ENCODE peak calls at places on chromosomes 7 and 10, in six cellular contexts. T, D, K, J, X and L are unnamed samples.

GRCh38 chr10:132118366-132118765 is 52.6 kb downstream of the JAKMIP3 start:
- DNase-seq in T (no peak), D (no peak), K (no peak), J (no peak), X (peak; percentile 37), L (no peak)

GRCh38 chr7:139252451-139252850 is 21.4 kb downstream of the UBN2 start:
- DNase-seq in T (no peak), D (no peak), K (no peak), J (no peak), X (no peak), L (no peak)

GRCh38 chr7:142859829-142860228 is 5.0 kb downstream of the EPHB6 start:
- DNase-seq in T (no peak), D (peak; percentile 11), K (no peak), J (no peak), X (no peak), L (no peak)

GRCh38 chr10:770975-771374 is 81.5 kb upstream of the DIP2C start:
- DNase-seq in T (no peak), D (no peak), K (no peak), J (no peak), X (peak; percentile 41), L (no peak)

GRCh38 chr10:28991326-28991725 is 297.5 kb upstream of the LYZL1 start:
- DNase-seq in T (peak; percentile 30), D (peak; percentile 88), K (no peak), J (peak; percentile 16), X (no peak), L (no peak)

GRCh38 chr10:58994226-58995057 is 182.0 kb upstream of the PHYHIPL start:
- DNase-seq in T (peak; percentile 92), D (peak; percentile 86), K (no peak), J (no peak), X (no peak), L (peak; percentile 82)

GRCh38 chr10:86283466-86284287 is 82.9 kb downstream of the GRID1 start:
- DNase-seq in T (no peak), D (no peak), K (no peak), J (no peak), X (no peak), L (no peak)

GRCh38 chr10:117226813-117227451 is 14.0 kb upstream of the SLC18A2 start:
- DNase-seq in T (peak; percentile 31), D (peak; percentile 61), K (no peak), J (peak; percentile 53), X (no peak), L (peak; percentile 45)

GRCh38 chr10:102412293-102412692 is 6.3 kb downstream of the PSD start:
- DNase-seq in T (no peak), D (no peak), K (no peak), J (no peak), X (peak; percentile 62), L (no peak)

GRCh38 chr7:142811154-142811737 is 40.5 kb downstream of the PRSS2 start:
- DNase-seq in T (peak; percentile 28), D (peak; percentile 51), K (no peak), J (peak; percentile 82), X (no peak), L (peak; percentile 64)

GRCh38 chr10:107415446-107415845 is 250.9 kb upstream of the SORCS1 start:
- DNase-seq in T (no peak), D (no peak), K (no peak), J (no peak), X (no peak), L (no peak)

GRCh38 chr7:14381306-14381705 is 391.8 kb upstream of the ETV1 start:
- DNase-seq in T (no peak), D (no peak), K (no peak), J (no peak), X (no peak), L (no peak)

GRCh38 chr7:18497800-18498199 is 2.3 kb downstream of the HDAC9 start:
- DNase-seq in T (no peak), D (no peak), K (no peak), J (no peak), X (no peak), L (no peak)

GRCh38 chr7:75989084-75989725 is 5.2 kb downstream of the TMEM120A start:
- DNase-seq in T (no peak), D (no peak), K (no peak), J (no peak), X (peak; percentile 83), L (no peak)

GRCh38 chr7:47635091-47636090 is 53.5 kb upstream of the TNS3 start:
- DNase-seq in T (peak; percentile 57), D (peak; percentile 83), K (no peak), J (peak; percentile 62), X (peak; percentile 82), L (peak; percentile 61)

GRCh38 chr7:96952974-96953391 is 52.4 kb upstream of the DLX6 start:
- DNase-seq in T (no peak), D (no peak), K (no peak), J (no peak), X (no peak), L (no peak)

GRCh38 chr7:80410081-80410480 is 101.8 kb downstream of the GNAT3 start:
- DNase-seq in T (no peak), D (no peak), K (no peak), J (peak; percentile 8), X (no peak), L (no peak)

GRCh38 chr10:86819567-86819966 is 63.1 kb downstream of the BMPR1A start:
- DNase-seq in T (no peak), D (no peak), K (no peak), J (no peak), X (no peak), L (no peak)

GRCh38 chr7:78189762-78190161 is 391.2 kb downstream of the PHTF2 start:
- DNase-seq in T (no peak), D (no peak), K (no peak), J (no peak), X (no peak), L (no peak)

GRCh38 chr10:61844116-61844515 is 57.4 kb upstream of the ARID5B start:
- DNase-seq in T (no peak), D (no peak), K (no peak), J (no peak), X (no peak), L (no peak)

GRCh38 chr7:1021366-1021765 is 23.0 kb upstream of the GPR146 start:
- DNase-seq in T (no peak), D (no peak), K (no peak), J (no peak), X (peak; percentile 65), L (no peak)

GRCh38 chr7:83446126-83446675 is 202.7 kb downstream of the SEMA3E start:
- DNase-seq in T (no peak), D (no peak), K (no peak), J (no peak), X (no peak), L (no peak)

DNA sequence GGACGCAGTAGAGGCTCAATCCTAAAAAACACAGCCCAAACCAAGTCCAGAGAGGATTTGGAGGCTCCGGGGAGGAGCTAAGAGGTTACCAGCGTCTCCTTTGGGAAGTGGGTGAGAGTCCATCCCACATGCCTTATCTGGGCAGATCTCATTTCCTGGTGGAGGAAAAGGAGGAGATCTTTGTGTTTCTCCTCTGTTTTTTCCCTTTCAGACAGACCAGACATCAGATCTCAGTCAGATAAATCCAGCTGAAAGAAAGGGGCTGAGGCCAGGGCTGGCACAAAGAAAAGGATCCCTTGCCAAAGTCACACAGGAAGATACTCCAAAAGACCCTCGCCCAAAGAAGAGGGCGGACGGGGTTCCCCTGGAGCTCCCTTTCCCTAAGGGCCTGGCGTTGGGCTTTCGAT is 58.3 kb upstream of the COMTD1 start:
- DNase-seq in T (no peak), D (no peak), K (no peak), J (no peak), X (no peak), L (no peak)
- H3K9me3 ChIP-seq in T (no peaks in the 10 kb centered on the region), D (peaks cover 6% of the 10 kb centered on the region), K (no peaks in the 10 kb centered on the region), J (no peaks in the 10 kb centered on the region), X (no peaks in the 10 kb centered on the region), L (no peaks in the 10 kb centered on the region)

GRCh38 chr7:158185653-158186052 is 402.0 kb downstream of the PTPRN2 start:
- DNase-seq in T (no peak), D (no peak), K (no peak), J (no peak), X (no peak), L (no peak)
- H3K9me3 ChIP-seq in T (no peaks in the 10 kb centered on the region), D (no peaks in the 10 kb centered on the region), K (no peaks in the 10 kb centered on the region), J (no peaks in the 10 kb centered on the region), X (no peaks in the 10 kb centered on the region), L (no peaks in the 10 kb centered on the region)

GRCh38 chr10:123665371-123666286 is 526 bp upstream of the GPR26 start:
- DNase-seq in T (no peak), D (no peak), K (no peak), J (peak; percentile 25), X (no peak), L (no peak)

GRCh38 chr10:123663522-123663921 is 2.6 kb upstream of the GPR26 start:
- DNase-seq in T (no peak), D (no peak), K (no peak), J (no peak), X (no peak), L (no peak)

GRCh38 chr10:123669901-123670300 is 3.7 kb downstream of the GPR26 start:
- DNase-seq in T (no peak), D (no peak), K (no peak), J (no peak), X (no peak), L (no peak)

DNA sequence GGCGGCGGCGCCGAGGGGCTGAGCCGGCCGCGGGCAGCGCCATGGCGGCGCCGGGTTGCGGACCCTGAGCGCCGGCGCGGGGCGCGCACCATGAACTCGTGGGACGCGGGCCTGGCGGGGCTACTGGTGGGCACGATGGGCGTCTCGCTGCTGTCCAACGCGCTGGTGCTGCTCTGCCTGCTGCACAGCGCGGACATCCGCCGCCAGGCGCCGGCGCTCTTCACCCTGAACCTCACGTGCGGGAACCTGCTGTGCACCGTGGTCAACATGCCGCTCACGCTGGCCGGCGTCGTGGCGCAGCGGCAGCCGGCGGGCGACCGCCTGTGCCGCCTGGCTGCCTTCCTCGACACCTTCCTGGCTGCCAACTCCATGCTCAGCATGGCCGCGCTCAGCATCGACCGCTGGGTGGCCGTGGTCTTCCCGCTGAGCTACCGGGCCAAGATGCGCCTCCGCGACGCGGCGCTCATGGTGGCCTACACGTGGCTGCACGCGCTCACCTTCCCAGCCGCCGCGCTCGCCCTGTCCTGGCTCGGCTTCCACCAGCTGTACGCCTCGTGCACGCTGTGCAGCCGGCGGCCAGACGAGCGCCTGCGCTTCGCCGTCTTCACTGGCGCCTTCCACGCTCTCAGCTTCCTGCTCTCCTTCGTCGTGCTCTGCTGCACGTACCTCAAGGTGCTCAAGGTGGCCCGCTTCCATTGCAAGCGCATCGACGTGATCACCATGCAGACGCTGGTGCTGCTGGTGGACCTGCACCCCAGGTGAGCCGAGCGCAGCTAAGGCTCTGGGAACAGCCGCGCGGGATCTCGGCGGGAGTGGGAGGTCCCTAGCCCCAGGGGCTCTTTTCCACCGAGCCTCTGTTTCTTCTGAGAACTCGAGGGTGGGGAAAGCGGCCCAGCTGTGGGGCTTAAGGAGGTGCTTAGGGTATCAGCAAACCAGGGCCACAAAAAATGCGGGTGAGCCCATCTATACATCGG is at the start of gene GPR26:
- DNase-seq in T (no peak), D (no peak), K (no peak), J (peak; percentile 80), X (no peak), L (no peak)
- H3K9me3 ChIP-seq in T (no peaks in the 10 kb centered on the region), D (no peaks in the 10 kb centered on the region), K (no peaks in the 10 kb centered on the region), J (no peaks in the 10 kb centered on the region), X (peaks cover 6% of the 10 kb centered on the region), L (no peaks in the 10 kb centered on the region)

GRCh38 chr7:158561659-158562058 is 26.0 kb downstream of the PTPRN2 start:
- DNase-seq in T (no peak), D (no peak), K (no peak), J (no peak), X (no peak), L (no peak)
- H3K9me3 ChIP-seq in T (no peaks in the 10 kb centered on the region), D (no peaks in the 10 kb centered on the region), K (no peaks in the 10 kb centered on the region), J (no peaks in the 10 kb centered on the region), X (no peaks in the 10 kb centered on the region), L (no peaks in the 10 kb centered on the region)